ENCODE peak calls at places on chromosomes 12 and 14, in four cellular contexts. O is H1, T is IMR-90, E is mesendoderm. N is an unnamed sample.

GRCh38 chr14:83940253-83940652 is 1589.7 kb upstream of the FLRT2 start:
- DNase-seq in O (no peak), T (no peak), E (peak; percentile 24), N (no peak)

GRCh38 chr12:27549231-27549800 is 25.3 kb downstream of the PPFIBP1 start:
- DNase-seq in O (no peak), T (peak; percentile 87), E (no peak), N (no peak)

GRCh38 chr14:99360774-99361595 is 89.0 kb upstream of the BCL11B start:
- DNase-seq in O (no peak), T (no peak), E (peak; percentile 48), N (no peak)

GRCh38 chr12:104049278-104050257 is at the start of gene GLT8D2:
- DNase-seq in O (no peak), T (peak; percentile 86), E (peak; percentile 60), N (peak; percentile 86)

GRCh38 chr12:18054925-18055324 is 35.1 kb downstream of the RERGL start:
- DNase-seq in O (no peak), T (no peak), E (no peak), N (no peak)

GRCh38 chr12:85874064-85874463 is at the start of gene NTS:
- DNase-seq in O (no peak), T (no peak), E (peak; percentile 96), N (peak; percentile 45)

GRCh38 chr12:49342066-49342913 is 4.4 kb upstream of the DNAJC22 start:
- DNase-seq in O (peak; percentile 93), T (peak; percentile 66), E (peak; percentile 97), N (peak; percentile 98)

GRCh38 chr12:83122623-83122934 is 435.9 kb downstream of the TMTC2 start:
- DNase-seq in O (no peak), T (no peak), E (no peak), N (no peak)

GRCh38 chr14:104036250-104036649 is 49.2 kb upstream of the ASPG start:
- DNase-seq in O (no peak), T (no peak), E (no peak), N (no peak)

GRCh38 chr14:65864549-65864948 is 452.0 kb downstream of the FUT8 start:
- DNase-seq in O (no peak), T (no peak), E (no peak), N (no peak)

GRCh38 chr12:45425426-45425825 is 209.5 kb downstream of the ANO6 start:
- DNase-seq in O (no peak), T (peak; percentile 78), E (no peak), N (no peak)

GRCh38 chr14:22502551-22502950 is 86.5 kb downstream of the DAD1 start:
- DNase-seq in O (no peak), T (no peak), E (no peak), N (no peak)

GRCh38 chr12:47801170-47801903 is 18.4 kb downstream of the HDAC7 start:
- DNase-seq in O (no peak), T (no peak), E (no peak), N (no peak)

GRCh38 chr12:19021646-19022045 is 107.9 kb upstream of the PLEKHA5 start:
- DNase-seq in O (no peak), T (peak; percentile 58), E (no peak), N (no peak)

GRCh38 chr12:6569312-6569711 is 1.2 kb upstream of the NOP2 start:
- DNase-seq in O (no peak), T (no peak), E (no peak), N (no peak)

GRCh38 chr14:24956104-24956503 is 93.8 kb downstream of the STXBP6 start:
- DNase-seq in O (no peak), T (no peak), E (no peak), N (no peak)

GRCh38 chr14:104206281-104206904 is 68.0 kb downstream of the KIF26A start:
- DNase-seq in O (no peak), T (no peak), E (peak; percentile 46), N (peak; percentile 61)

GRCh38 chr12:107134558-107134957 is 41.2 kb upstream of the CRY1 start:
- DNase-seq in O (peak; percentile 47), T (no peak), E (peak; percentile 95), N (peak; percentile 84)

GRCh38 chr14:56805201-56805991 is 4.9 kb downstream of the OTX2 start:
- DNase-seq in O (no peak), T (no peak), E (peak; percentile 98), N (peak; percentile 86)

GRCh38 chr14:57999471-57999870 is 133.6 kb upstream of the SLC35F4 start:
- DNase-seq in O (no peak), T (no peak), E (no peak), N (no peak)

GRCh38 chr12:56581418-56582145 is 48.5 kb downstream of the BAZ2A start:
- DNase-seq in O (no peak), T (peak; percentile 69), E (peak; percentile 29), N (no peak)

GRCh38 chr14:83300454-83301064 is 1766.9 kb upstream of the SEL1L start:
- DNase-seq in O (no peak), T (peak; percentile 52), E (peak; percentile 50), N (no peak)

GRCh38 chr12:48197549-48197966 is 5.5 kb downstream of the OR10AD1 start:
- DNase-seq in O (no peak), T (no peak), E (peak; percentile 31), N (no peak)

GRCh38 chr12:117421068-117421771 is 59.8 kb upstream of the NOS1 start:
- DNase-seq in O (no peak), T (no peak), E (no peak), N (no peak)

GRCh38 chr14:101377069-101377468 is 184.2 kb upstream of the DIO3 start:
- DNase-seq in O (no peak), T (no peak), E (no peak), N (no peak)
- H2AK5ac ChIP-seq in O (no peak overlapping the region), T (no peak overlapping the region), E (no peak overlapping the region), N (no peak overlapping the region)

GRCh38 chr14:68609012-68609411 is 183.9 kb downstream of the ZFP36L1 start:
- DNase-seq in O (no peak), T (no peak), E (no peak), N (no peak)

GRCh38 chr14:68607852-68608232 is 185.0 kb downstream of the ZFP36L1 start:
- DNase-seq in O (no peak), T (no peak), E (no peak), N (no peak)

GRCh38 chr14:68606644-68607043 is 186.2 kb downstream of the ZFP36L1 start:
- DNase-seq in O (no peak), T (no peak), E (no peak), N (no peak)

GRCh38 chr14:68607081-68607851 is 185.6 kb downstream of the ZFP36L1 start:
- DNase-seq in O (no peak), T (peak; percentile 64), E (peak; percentile 53), N (no peak)

DNA sequence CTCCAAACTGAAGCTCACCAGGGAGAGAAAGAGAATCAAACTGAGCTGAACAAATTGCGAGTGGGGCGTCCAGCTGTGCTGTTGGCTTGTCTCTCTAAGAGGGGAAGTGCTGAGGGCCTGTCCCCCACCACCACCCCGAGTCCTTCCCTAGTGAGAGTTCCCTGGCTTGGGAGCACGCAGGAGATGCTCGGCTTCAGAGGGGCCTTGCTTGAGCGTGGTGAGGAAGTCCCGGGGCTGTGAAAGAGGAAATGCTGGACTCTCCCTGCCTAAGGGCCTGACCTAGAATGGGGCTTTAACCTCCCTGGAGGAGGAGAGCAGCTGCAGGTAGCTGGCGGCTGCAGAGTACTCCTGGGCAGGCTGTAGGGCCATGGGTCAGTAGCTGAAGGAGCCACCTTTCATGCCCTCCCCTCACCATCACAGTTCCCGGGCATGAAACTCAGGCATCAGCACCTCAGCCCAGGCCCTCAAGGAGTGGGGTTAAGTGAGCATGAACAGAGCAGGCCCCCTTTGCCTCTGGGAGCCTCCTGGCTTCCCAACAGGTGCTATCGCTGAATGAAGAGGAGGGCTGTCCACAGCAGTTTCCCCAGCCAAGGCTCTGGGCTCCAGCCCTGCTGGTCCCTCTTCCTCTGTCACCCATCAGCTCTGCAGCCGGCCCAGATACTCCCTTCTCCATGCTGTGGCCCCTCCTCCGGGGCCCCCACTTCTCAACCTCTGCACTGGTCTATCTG is 184.5 kb downstream of the ZFP36L1 start:
- DNase-seq in O (no peak), T (no peak), E (no peak), N (no peak)
- H3K56ac ChIP-seq in O (no peak overlapping the region), T (no peak overlapping the region), E (no peak overlapping the region), N (no peak overlapping the region)

DNA sequence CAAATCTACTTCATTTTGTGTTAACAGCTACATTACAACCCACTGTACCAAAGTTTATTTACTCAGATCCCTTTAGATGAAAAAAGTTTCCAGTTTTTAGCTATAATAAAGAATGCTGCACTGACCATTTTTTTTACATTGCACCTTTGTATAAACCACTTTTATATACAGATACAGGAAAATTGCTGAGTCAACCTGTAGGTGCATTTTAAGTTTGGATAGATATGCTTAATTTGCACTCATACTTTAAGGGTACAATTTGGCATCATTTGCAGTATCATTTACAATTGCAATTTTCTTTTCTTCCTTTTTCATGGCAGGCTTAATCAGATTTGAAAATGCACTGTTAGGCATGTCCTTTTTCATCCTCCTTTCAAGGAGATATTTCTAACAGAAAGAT is 257.8 kb upstream of the LMO3 start:
- DNase-seq in O (no peak), T (no peak), E (no peak), N (no peak)
- H3K27ac ChIP-seq in O (no peak overlapping the region), T (no peak overlapping the region), E (no peak overlapping the region), N (no peak overlapping the region)

GRCh38 chr14:31967669-31967975 is 109.5 kb upstream of the ARHGAP5 start:
- DNase-seq in O (no peak), T (no peak), E (no peak), N (no peak)

GRCh38 chr14:31969841-31970240 is 107.3 kb upstream of the ARHGAP5 start:
- DNase-seq in O (no peak), T (no peak), E (no peak), N (no peak)

GRCh38 chr14:31968107-31968810 is 108.8 kb upstream of the ARHGAP5 start:
- DNase-seq in O (no peak), T (peak; percentile 45), E (no peak), N (no peak)

GRCh38 chr14:31969371-31969770 is 107.7 kb upstream of the ARHGAP5 start:
- DNase-seq in O (no peak), T (no peak), E (no peak), N (no peak)

DNA sequence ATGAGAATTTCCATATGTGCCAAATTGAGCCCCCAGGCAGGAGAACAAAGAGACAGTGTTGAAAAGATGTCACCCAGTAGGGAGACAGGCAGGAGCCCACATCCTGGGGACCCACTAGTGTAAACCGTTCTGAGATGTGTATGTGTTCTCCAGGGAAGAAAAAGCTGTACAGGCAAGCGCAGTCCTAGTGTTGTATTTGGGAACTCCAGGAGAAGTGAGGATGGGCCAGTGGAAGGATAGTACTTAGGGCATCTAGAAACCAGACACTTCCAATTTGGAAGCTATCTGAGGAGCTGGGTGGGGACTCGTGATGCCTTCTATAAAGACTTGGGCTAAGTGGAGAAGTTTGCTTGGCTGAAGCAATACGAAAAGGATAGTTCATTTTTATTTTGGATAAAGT is 108.2 kb upstream of the ARHGAP5 start:
- DNase-seq in O (no peak), T (no peak), E (no peak), N (no peak)
- H2AK5ac ChIP-seq in O (no peak overlapping the region), T (no peak overlapping the region), E (no peak overlapping the region), N (no peak overlapping the region)

GRCh38 chr14:94192534-94192933 is 18.4 kb downstream of the PPP4R4 start:
- DNase-seq in O (no peak), T (no peak), E (no peak), N (no peak)
- H3K56ac ChIP-seq in O (no peak overlapping the region), T (no peak overlapping the region), E (no peak overlapping the region), N (no peak overlapping the region)

N was measured in H9.